ENCODE peak calls at places on chromosomes 16 and 17, in ten cellular contexts. T is transverse colon, W is IMR-90, Y is breast epithelium, F is GM12878, N is HCT116, U is esophagus muscularis mucosa, J is uterus, D is stomach, M is esophagus squamous epithelium. V is an unnamed sample. For H3K4me1 and H3K27me3, the result is how much of the 10 kb centered on the place peaks cover.

GRCh38 chr16:14501331-14502255 is 128.5 kb downstream of the PARN start:
- DNase-seq in W (peak), N (peak), T (peak), D (peak), M (no peak), U (peak), J (peak), F (peak), Y (peak), V (peak)

GRCh38 chr17:55067697-55068439 is 99.3 kb downstream of the STXBP4 start:
- DNase-seq in Y (no peak), M (no peak), J (no peak), W (peak), F (no peak), N (no peak), U (no peak), D (no peak), T (no peak), V (no peak)

GRCh38 chr17:56623383-56623782 is 29.9 kb downstream of the NOG start:
- DNase-seq in D (no peak), M (no peak), J (no peak), Y (no peak), N (no peak), W (no peak), F (no peak), U (no peak), T (no peak), V (no peak)

GRCh38 chr16:12092347-12092882 is 115.9 kb downstream of the SNX29 start:
- DNase-seq in W (peak), F (no peak), M (no peak), J (peak), U (no peak), D (no peak), N (peak), T (no peak), Y (no peak), V (no peak)

GRCh38 chr17:68462381-68463210 is 5.3 kb upstream of the WIPI1 start:
- DNase-seq in Y (peak), F (peak), T (peak), N (peak), J (peak), M (no peak), D (peak), U (no peak), W (peak), V (peak)

GRCh38 chr16:56353054-56353921 is 72.1 kb downstream of the AMFR start:
- DNase-seq in J (peak), F (no peak), Y (no peak), M (no peak), T (peak), N (no peak), U (no peak), W (no peak), D (peak), V (peak)

GRCh38 chr16:64589836-64590235 is 532.0 kb downstream of the CDH11 start:
- DNase-seq in W (peak), D (no peak), U (no peak), F (no peak), T (no peak), J (no peak), N (no peak), M (no peak), Y (no peak), V (no peak)

GRCh38 chr17:38564869-38565268 is 40.9 kb downstream of the SRCIN1 start:
- DNase-seq in T (no peak), Y (no peak), W (no peak), F (no peak), N (no peak), M (no peak), J (no peak), U (no peak), D (no peak), V (no peak)

GRCh38 chr17:62937636-62938035 is 28.4 kb upstream of the TANC2 start:
- DNase-seq in M (no peak), W (no peak), F (no peak), J (no peak), D (no peak), Y (no peak), U (no peak), N (no peak), T (no peak), V (no peak)

GRCh38 chr17:48577946-48578615 is at the start of gene HOXB4:
- DNase-seq in U (peak), Y (peak), F (peak), D (peak), T (peak), W (peak), M (no peak), N (no peak), J (peak), V (no peak)

GRCh38 chr17:4504188-4504587 is 5.5 kb downstream of the SPNS2 start:
- DNase-seq in Y (no peak), U (no peak), T (no peak), N (no peak), M (no peak), F (no peak), J (no peak), D (no peak), W (no peak), V (no peak)

GRCh38 chr17:32941419-32942032 is 13.6 kb downstream of the TMEM98 start:
- DNase-seq in F (no peak), J (no peak), Y (no peak), W (no peak), D (no peak), U (no peak), N (no peak), M (no peak), T (no peak), V (no peak)

GRCh38 chr17:16439867-16440351 is 24.5 kb downstream of the TRPV2 start:
- DNase-seq in M (no peak), W (no peak), U (no peak), T (no peak), F (no peak), D (no peak), Y (no peak), N (no peak), J (no peak), V (peak)

GRCh38 chr16:85483424-85483823 is 129.7 kb upstream of the GSE1 start:
- DNase-seq in D (no peak), W (no peak), U (no peak), Y (no peak), M (no peak), J (no peak), T (no peak), N (no peak), F (no peak), V (no peak)

GRCh38 chr16:881219-882097 is 80.9 kb upstream of the GNG13 start:
- DNase-seq in U (no peak), Y (no peak), F (no peak), D (no peak), J (no peak), N (no peak), T (no peak), W (no peak), M (no peak), V (no peak)

GRCh38 chr16:47574091-47575054 is 113.2 kb downstream of the PHKB start:
- DNase-seq in W (peak), J (no peak), M (no peak), N (no peak), T (no peak), D (no peak), Y (no peak), U (no peak), F (peak), V (no peak)

GRCh38 chr17:38536661-38537060 is 69.1 kb downstream of the SRCIN1 start:
- DNase-seq in M (no peak), Y (no peak), U (no peak), F (no peak), N (no peak), T (no peak), D (no peak), W (no peak), J (no peak), V (no peak)

GRCh38 chr17:6539871-6540270 is 16.5 kb downstream of the PITPNM3 start:
- DNase-seq in T (no peak), Y (no peak), N (no peak), F (no peak), U (no peak), D (no peak), W (no peak), J (no peak), M (no peak), V (no peak)

GRCh38 chr16:4345439-4346204 is 5.5 kb downstream of the PAM16 start:
- DNase-seq in Y (no peak), D (no peak), M (no peak), U (no peak), F (no peak), T (no peak), N (no peak), W (no peak), J (no peak), V (peak)

GRCh38 chr16:46620265-46621005 is 744 bp downstream of the SHCBP1 start:
- DNase-seq in D (no peak), F (no peak), J (no peak), T (no peak), U (no peak), N (no peak), W (no peak), Y (no peak), M (no peak), V (no peak)

GRCh38 chr17:73232587-73233373 is 28.9 kb downstream of the CPSF4L start:
- DNase-seq in N (no peak), Y (no peak), D (peak), U (no peak), J (peak), T (peak), M (no peak), F (no peak), W (peak), V (peak)

GRCh38 chr17:22703204-22703603 is 1010.9 kb downstream of the KCNJ18 start:
- DNase-seq in D (no peak), F (no peak), W (no peak), T (no peak), M (no peak), J (no peak), N (no peak), U (peak), Y (no peak), V (no peak)

GRCh38 chr16:11497329-11497805 is 89.4 kb downstream of the LITAF start:
- DNase-seq in M (no peak), N (peak), F (peak), W (peak), U (peak), J (peak), D (peak), Y (peak), T (peak), V (peak)

GRCh38 chr16:6643083-6643686 is 689.5 kb upstream of the RBFOX1 start:
- DNase-seq in M (no peak), N (no peak), T (peak), Y (peak), J (no peak), U (no peak), W (peak), F (peak), D (peak), V (peak)

GRCh38 chr16:75068632-75069031 is 47.9 kb downstream of the LDHD start:
- DNase-seq in D (no peak), F (no peak), W (no peak), M (no peak), T (no peak), Y (no peak), J (no peak), U (no peak), N (no peak), V (no peak)

GRCh38 chr17:39629894-39630293 is 3.1 kb downstream of the PPP1R1B start:
- DNase-seq in W (no peak), F (no peak), Y (no peak), N (no peak), M (no peak), D (no peak), J (no peak), U (no peak), T (peak), V (no peak)
- H3K4me1 ChIP-seq in W (under half), F (under half), Y (under half), N (half or more), M (under half), D (under half), J (under half), U (under half), T (half or more), V (half or more)

DNA sequence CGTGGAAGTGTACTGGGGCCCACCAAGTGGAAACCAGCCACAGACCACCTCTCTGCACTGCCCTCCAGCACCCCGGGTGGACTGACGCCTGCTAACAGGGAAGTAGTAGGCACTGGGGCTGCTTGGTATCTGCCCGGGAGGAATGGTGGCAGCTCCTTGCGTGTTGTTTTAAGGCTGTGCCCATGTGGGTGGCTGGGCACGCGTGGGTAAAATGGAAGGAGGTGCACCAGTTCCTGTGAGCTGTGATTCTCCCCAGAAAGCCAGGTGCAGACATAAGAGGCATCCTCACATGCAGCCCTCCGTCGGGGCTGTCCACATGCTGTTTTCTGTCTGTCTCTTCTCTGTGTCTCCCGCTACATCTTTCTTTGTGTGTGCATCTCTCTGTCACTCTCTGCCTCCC is 122.3 kb downstream of the ENGASE start:
- DNase-seq in N (no peak), W (no peak), M (no peak), Y (no peak), J (no peak), T (no peak), U (no peak), F (no peak), D (no peak), V (no peak)
- H3K27me3 ChIP-seq in N (half or more), W (under half), M (under half), Y (half or more), J (under half), T (under half), U (under half), F (under half), D (under half), V (under half)

GRCh38 chr17:30357476-30357875 is 21.3 kb upstream of the CPD start:
- DNase-seq in M (no peak), F (no peak), U (no peak), W (no peak), D (no peak), Y (no peak), J (no peak), T (no peak), N (no peak), V (no peak)

GRCh38 chr17:30360396-30360795 is 18.3 kb upstream of the CPD start:
- DNase-seq in J (no peak), D (no peak), M (no peak), U (no peak), W (no peak), N (no peak), F (no peak), T (no peak), Y (no peak), V (no peak)

GRCh38 chr17:30358055-30358760 is 20.5 kb upstream of the CPD start:
- DNase-seq in U (peak), J (no peak), N (no peak), M (no peak), Y (no peak), F (no peak), T (no peak), W (no peak), D (no peak), V (no peak)

GRCh38 chr17:30363715-30364202 is 15.0 kb upstream of the CPD start:
- DNase-seq in W (peak), F (peak), T (peak), D (peak), U (no peak), N (no peak), J (no peak), Y (peak), M (no peak), V (no peak)

GRCh38 chr17:30361766-30362279 is 16.9 kb upstream of the CPD start:
- DNase-seq in W (no peak), J (no peak), Y (no peak), M (no peak), N (no peak), F (no peak), D (no peak), U (no peak), T (no peak), V (no peak)
- TF ChIP-seq POLR2A in W (no peak), J (no peak), Y (no peak), M (no peak), N (no peak), F (no peak), D (no peak), U (no peak), T (no peak), V (no peak)

GRCh38 chr17:45016823-45017222 is 34.6 kb downstream of the DCAKD start:
- DNase-seq in M (no peak), U (no peak), D (no peak), F (no peak), Y (no peak), J (no peak), T (no peak), N (no peak), W (no peak), V (no peak)
- H3K4me1 ChIP-seq in M (under half), U (half or more), D (under half), F (under half), Y (under half), J (under half), T (under half), N (under half), W (under half), V (half or more)

GRCh38 chr17:46264456-46265198 is 30.3 kb upstream of the LRRC37A start:
- DNase-seq in F (no peak), Y (no peak), T (no peak), W (peak), J (no peak), U (no peak), M (no peak), D (no peak), N (no peak), V (no peak)
- H3K27me3 ChIP-seq in F (under half), Y (under half), T (under half), W (under half), J (under half), U (under half), M (under half), D (under half), N (under half), V (under half)

GRCh38 chr17:81933178-81933699 is 3.9 kb downstream of the PYCR1 start:
- DNase-seq in J (no peak), W (no peak), T (no peak), F (no peak), N (no peak), M (no peak), D (no peak), U (no peak), Y (no peak), V (no peak)
- TF ChIP-seq POLR2A in J (no peak), W (no peak), T (no peak), F (peak), N (peak), M (no peak), D (no peak), U (no peak), Y (no peak), V (no peak)

DNA sequence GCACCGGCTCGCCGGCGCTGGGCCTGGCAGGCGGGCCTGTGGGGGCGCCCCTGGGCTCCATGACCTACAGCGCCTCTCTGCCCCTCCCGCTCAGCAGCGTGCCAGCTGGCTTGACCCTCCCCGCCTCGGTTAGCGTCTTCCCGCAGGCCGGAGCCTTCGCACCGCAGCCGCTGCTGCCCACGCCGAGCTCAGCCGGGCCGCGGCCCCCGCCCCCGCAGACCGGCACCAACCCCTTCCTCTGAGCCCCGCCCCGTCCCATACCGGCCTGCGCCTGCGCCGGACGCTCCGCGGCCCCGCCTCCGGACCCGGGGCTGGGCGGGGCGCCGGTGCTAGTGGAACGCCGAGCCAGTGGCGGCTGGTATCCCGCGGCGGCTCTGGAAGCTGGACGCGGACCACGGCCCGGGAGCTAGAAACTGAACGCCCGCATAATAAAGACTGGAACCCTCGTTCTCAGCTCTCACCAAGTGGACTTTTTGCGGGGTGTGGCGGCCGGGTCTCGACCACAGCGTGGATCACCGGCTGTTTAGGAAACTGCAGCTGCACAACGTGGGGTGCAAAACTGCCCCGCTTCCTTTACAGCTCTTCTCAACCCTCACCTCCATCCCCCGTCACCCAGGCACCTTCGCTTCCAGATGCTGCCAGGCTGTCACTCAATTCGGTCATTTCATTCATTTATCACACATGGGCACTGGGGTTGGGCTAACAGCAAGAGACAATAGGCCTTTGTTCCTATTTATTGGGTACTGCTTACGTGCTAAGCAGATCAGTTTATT is 4.9 kb upstream of the SPATA20 start:
- DNase-seq in U (peak), N (no peak), F (no peak), T (peak), D (peak), M (no peak), Y (peak), J (peak), W (peak), V (peak)
- H3K4me1 ChIP-seq in U (under half), N (half or more), F (under half), T (half or more), D (half or more), M (under half), Y (under half), J (under half), W (under half), V (half or more)